ENCODE peak calls at places on chromosomes 4 and X, in nine cellular contexts. One of them, this sample, is unnamed.

GRCh38 chrX:39645059-39645895 is 452.5 kb downstream of the BCOR start:
- DNase-seq in left ventricle myocardium inferior: peak; percentile 64
- DNase-seq in Right ventricle myocardium superior: peak; percentile 76
- DNase-seq in WTC11: no peak
- DNase-seq in naive thymus-derived CD4-positive, alpha-beta T cell: no peak
- DNase-seq in GM23248: peak; percentile 92
- DNase-seq in NAMALWA: no peak
- DNase-seq in BJ: no peak
- DNase-seq in EH: peak; percentile 81
- DNase-seq in this sample: no peak

GRCh38 chr4:176927664-176928063 is 134.9 kb upstream of the VEGFC start:
- DNase-seq in Right ventricle myocardium superior: no peak
- DNase-seq in naive thymus-derived CD4-positive, alpha-beta T cell: no peak
- DNase-seq in BJ: no peak
- DNase-seq in NAMALWA: no peak
- DNase-seq in GM23248: peak; percentile 85
- DNase-seq in EH: peak; percentile 91
- DNase-seq in left ventricle myocardium inferior: no peak
- DNase-seq in WTC11: no peak
- DNase-seq in this sample: no peak

GRCh38 chr4:1614854-1615595 is 69.1 kb downstream of the FAM53A start:
- DNase-seq in naive thymus-derived CD4-positive, alpha-beta T cell: no peak
- DNase-seq in Right ventricle myocardium superior: no peak
- DNase-seq in GM23248: no peak
- DNase-seq in BJ: no peak
- DNase-seq in NAMALWA: no peak
- DNase-seq in EH: no peak
- DNase-seq in left ventricle myocardium inferior: no peak
- DNase-seq in WTC11: no peak
- DNase-seq in this sample: no peak

GRCh38 chrX:28851871-28852270 is 264.6 kb downstream of the IL1RAPL1 start:
- DNase-seq in GM23248: no peak
- DNase-seq in WTC11: no peak
- DNase-seq in EH: no peak
- DNase-seq in naive thymus-derived CD4-positive, alpha-beta T cell: no peak
- DNase-seq in left ventricle myocardium inferior: no peak
- DNase-seq in Right ventricle myocardium superior: no peak
- DNase-seq in BJ: no peak
- DNase-seq in NAMALWA: no peak
- DNase-seq in this sample: no peak

GRCh38 chrX:118199997-118200396 is 83.4 kb upstream of the KLHL13 start:
- DNase-seq in naive thymus-derived CD4-positive, alpha-beta T cell: no peak
- DNase-seq in GM23248: no peak
- DNase-seq in EH: no peak
- DNase-seq in Right ventricle myocardium superior: no peak
- DNase-seq in WTC11: no peak
- DNase-seq in NAMALWA: no peak
- DNase-seq in BJ: no peak
- DNase-seq in left ventricle myocardium inferior: no peak
- DNase-seq in this sample: no peak

GRCh38 chr4:123813901-123814300 is 417.3 kb downstream of the SPRY1 start:
- DNase-seq in WTC11: no peak
- DNase-seq in BJ: no peak
- DNase-seq in EH: no peak
- DNase-seq in naive thymus-derived CD4-positive, alpha-beta T cell: no peak
- DNase-seq in Right ventricle myocardium superior: no peak
- DNase-seq in left ventricle myocardium inferior: no peak
- DNase-seq in GM23248: no peak
- DNase-seq in NAMALWA: no peak
- DNase-seq in this sample: no peak

GRCh38 chr4:125482822-125483221 is 168.1 kb downstream of the FAT4 start:
- DNase-seq in WTC11: no peak
- DNase-seq in NAMALWA: no peak
- DNase-seq in BJ: no peak
- DNase-seq in naive thymus-derived CD4-positive, alpha-beta T cell: no peak
- DNase-seq in GM23248: no peak
- DNase-seq in left ventricle myocardium inferior: no peak
- DNase-seq in EH: no peak
- DNase-seq in Right ventricle myocardium superior: no peak
- DNase-seq in this sample: no peak

GRCh38 chr4:75830906-75831305 is 71.3 kb downstream of the PPEF2 start:
- DNase-seq in EH: peak; percentile 32
- DNase-seq in NAMALWA: no peak
- DNase-seq in BJ: no peak
- DNase-seq in WTC11: no peak
- DNase-seq in left ventricle myocardium inferior: no peak
- DNase-seq in naive thymus-derived CD4-positive, alpha-beta T cell: no peak
- DNase-seq in GM23248: no peak
- DNase-seq in Right ventricle myocardium superior: no peak
- DNase-seq in this sample: no peak

GRCh38 chr4:38078590-38079381 is 118.6 kb downstream of the PTTG2 start:
- DNase-seq in Right ventricle myocardium superior: no peak
- DNase-seq in naive thymus-derived CD4-positive, alpha-beta T cell: no peak
- DNase-seq in NAMALWA: no peak
- DNase-seq in EH: peak; percentile 90
- DNase-seq in WTC11: no peak
- DNase-seq in BJ: peak; percentile 35
- DNase-seq in GM23248: peak; percentile 88
- DNase-seq in left ventricle myocardium inferior: no peak
- DNase-seq in this sample: no peak